ENCODE peak calls at places on chromosomes 4 and X, in four cellular contexts. One of them, this sample, is unnamed.

GRCh38 chr4:146224331-146224966 is 10.1 kb downstream of the REELD1 start:
- DNase-seq in Panc1: no peak
- DNase-seq in K562: no peak
- DNase-seq in HepG2: no peak
- DNase-seq in this sample: no peak

GRCh38 chr4:84920591-84920990 is 45.9 kb downstream of the WDFY3 start:
- DNase-seq in Panc1: no peak
- DNase-seq in K562: no peak
- DNase-seq in HepG2: no peak
- DNase-seq in this sample: no peak

GRCh38 chr4:173171098-173171497 is 2.5 kb downstream of the GALNT7 start:
- DNase-seq in Panc1: no peak
- DNase-seq in HepG2: peak
- DNase-seq in K562: peak
- DNase-seq in this sample: no peak

GRCh38 chrX:15356444-15356843 is 21.1 kb upstream of the PIGA start:
- DNase-seq in Panc1: no peak
- DNase-seq in K562: no peak
- DNase-seq in HepG2: no peak
- DNase-seq in this sample: no peak

GRCh38 chr4:123600426-123600825 is 203.8 kb downstream of the SPRY1 start:
- DNase-seq in K562: no peak
- DNase-seq in HepG2: no peak
- DNase-seq in Panc1: no peak
- DNase-seq in this sample: no peak

GRCh38 chr4:156638925-156639605 is 332.5 kb downstream of the PDGFC start:
- DNase-seq in HepG2: no peak
- DNase-seq in Panc1: no peak
- DNase-seq in K562: no peak
- DNase-seq in this sample: no peak

GRCh38 chr4:113524096-113524495 is 237.4 kb downstream of the CAMK2D start:
- DNase-seq in K562: no peak
- DNase-seq in Panc1: no peak
- DNase-seq in HepG2: no peak
- DNase-seq in this sample: no peak

GRCh38 chr4:12270546-12270945 is 841.9 kb upstream of the HS3ST1 start:
- DNase-seq in HepG2: no peak
- DNase-seq in Panc1: no peak
- DNase-seq in K562: no peak
- DNase-seq in this sample: no peak

GRCh38 chr4:56976878-56977320 is 507 bp downstream of the NOA1 start:
- DNase-seq in Panc1: no peak
- DNase-seq in HepG2: peak
- DNase-seq in K562: peak
- DNase-seq in this sample: peak

GRCh38 chr4:102141855-102142254 is 203.4 kb downstream of the SLC39A8 start:
- DNase-seq in K562: peak
- DNase-seq in HepG2: no peak
- DNase-seq in Panc1: no peak
- DNase-seq in this sample: no peak

GRCh38 chr4:111959202-111959601 is 186.1 kb upstream of the FAM241A start:
- DNase-seq in HepG2: peak
- DNase-seq in Panc1: no peak
- DNase-seq in K562: no peak
- DNase-seq in this sample: peak

GRCh38 chr4:153747406-153747805 is 12.4 kb downstream of the RNF175 start:
- DNase-seq in Panc1: no peak
- DNase-seq in HepG2: no peak
- DNase-seq in K562: no peak
- DNase-seq in this sample: no peak

GRCh38 chrX:3711331-3711917 is 2.0 kb downstream of the PRKX start:
- DNase-seq in K562: peak
- DNase-seq in Panc1: no peak
- DNase-seq in HepG2: no peak
- DNase-seq in this sample: no peak

GRCh38 chr4:33911951-33912350 is 2332.4 kb downstream of the ARAP2 start:
- DNase-seq in K562: no peak
- DNase-seq in Panc1: no peak
- DNase-seq in HepG2: no peak
- DNase-seq in this sample: no peak

GRCh38 chr4:5705672-5706310 is 2.6 kb downstream of the EVC2 start:
- DNase-seq in Panc1: no peak
- DNase-seq in HepG2: no peak
- DNase-seq in K562: no peak
- DNase-seq in this sample: no peak

GRCh38 chr4:187309456-187309855 is 585.8 kb upstream of the FAT1 start:
- DNase-seq in HepG2: no peak
- DNase-seq in K562: no peak
- DNase-seq in Panc1: no peak
- DNase-seq in this sample: no peak

GRCh38 chr4:74932832-74933561 is at the start of gene PARM1:
- DNase-seq in K562: peak
- DNase-seq in Panc1: peak
- DNase-seq in HepG2: peak
- DNase-seq in this sample: peak

GRCh38 chr4:111602848-111603247 is 542.4 kb upstream of the FAM241A start:
- DNase-seq in Panc1: no peak
- DNase-seq in K562: no peak
- DNase-seq in HepG2: no peak
- DNase-seq in this sample: peak

GRCh38 chrX:150049647-150050046 is 111.4 kb upstream of the EOLA2 start:
- DNase-seq in K562: no peak
- DNase-seq in HepG2: no peak
- DNase-seq in Panc1: no peak
- DNase-seq in this sample: no peak

GRCh38 chr4:98627883-98628282 is 30.5 kb downstream of the TSPAN5 start:
- DNase-seq in Panc1: no peak
- DNase-seq in HepG2: no peak
- DNase-seq in K562: no peak
- DNase-seq in this sample: peak

GRCh38 chrX:37872303-37872655 is 24.9 kb upstream of the DYNLT3 start:
- DNase-seq in Panc1: no peak
- DNase-seq in HepG2: no peak
- DNase-seq in K562: no peak
- DNase-seq in this sample: no peak

GRCh38 chrX:48003758-48004457 is at the start of gene ZNF182:
- DNase-seq in HepG2: peak
- DNase-seq in K562: peak
- DNase-seq in Panc1: no peak
- DNase-seq in this sample: peak

GRCh38 chr4:75895744-75896314 is 6.4 kb downstream of the PPEF2 start:
- DNase-seq in HepG2: peak
- DNase-seq in Panc1: peak
- DNase-seq in K562: peak
- DNase-seq in this sample: peak

GRCh38 chrX:150051096-150051495 is 112.8 kb upstream of the EOLA2 start:
- DNase-seq in K562: no peak
- DNase-seq in Panc1: no peak
- DNase-seq in HepG2: no peak
- DNase-seq in this sample: no peak

GRCh38 chr4:41197495-41197894 is 16.8 kb downstream of the APBB2 start:
- DNase-seq in K562: no peak
- DNase-seq in Panc1: no peak
- DNase-seq in HepG2: no peak
- DNase-seq in this sample: no peak
- TF ChIP-seq TCF7L2 in K562: no peak
- TF ChIP-seq TCF7L2 in Panc1: no peak
- TF ChIP-seq TCF7L2 in HepG2: no peak
- TF ChIP-seq TCF7L2 in this sample: no peak

GRCh38 chr4:40193578-40193977 is 3.3 kb upstream of the RHOH start:
- DNase-seq in HepG2: no peak
- DNase-seq in K562: no peak
- DNase-seq in Panc1: no peak
- DNase-seq in this sample: no peak

GRCh38 chr4:40196260-40196659 is 571 bp upstream of the RHOH start:
- DNase-seq in K562: no peak
- DNase-seq in Panc1: no peak
- DNase-seq in HepG2: no peak
- DNase-seq in this sample: no peak

GRCh38 chr4:40195182-40196177 is 1.4 kb upstream of the RHOH start:
- DNase-seq in K562: no peak
- DNase-seq in HepG2: no peak
- DNase-seq in Panc1: no peak
- DNase-seq in this sample: no peak

GRCh38 chr4:40193018-40193571 is 3.7 kb upstream of the RHOH start:
- DNase-seq in HepG2: peak
- DNase-seq in K562: peak
- DNase-seq in Panc1: no peak
- DNase-seq in this sample: no peak

DNA sequence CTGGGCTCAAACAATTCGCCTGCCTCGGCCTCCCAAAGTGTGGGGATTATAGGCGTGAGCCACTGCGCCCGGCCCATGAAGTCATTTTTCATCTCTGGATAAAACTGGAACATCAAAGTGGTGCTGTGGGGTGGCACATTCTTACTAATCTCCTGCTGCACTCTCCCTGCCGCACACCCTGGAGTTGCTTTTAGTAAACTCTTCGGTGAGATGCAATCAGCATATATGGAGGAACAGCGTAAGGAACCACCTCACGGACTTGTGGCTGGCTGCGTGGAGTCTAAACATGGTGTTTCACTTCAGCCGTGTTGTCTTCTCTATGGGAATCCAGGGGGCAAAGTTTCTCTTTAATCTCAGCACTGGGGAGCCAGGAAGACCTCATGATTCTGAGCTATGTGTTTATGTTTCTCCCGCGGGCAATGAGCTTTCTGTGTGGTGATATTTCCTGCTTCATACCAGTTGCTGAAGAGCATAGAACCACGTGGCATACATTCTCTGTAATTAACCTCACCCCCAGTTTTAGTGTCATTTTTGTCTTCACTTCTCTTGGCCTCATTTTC is 2.1 kb upstream of the RHOH start:
- DNase-seq in Panc1: no peak
- DNase-seq in HepG2: peak
- DNase-seq in K562: peak
- DNase-seq in this sample: no peak
- H3K4me3 ChIP-seq in Panc1: no peak
- H3K4me3 ChIP-seq in HepG2: peak
- H3K4me3 ChIP-seq in K562: no peak
- H3K4me3 ChIP-seq in this sample: no peak

GRCh38 chr4:164204434-164204833 is 549.5 kb upstream of the SMIM31 start:
- DNase-seq in K562: no peak
- DNase-seq in HepG2: peak
- DNase-seq in Panc1: peak
- DNase-seq in this sample: peak
- TF ChIP-seq TCF7L2 in K562: no peak
- TF ChIP-seq TCF7L2 in HepG2: no peak
- TF ChIP-seq TCF7L2 in Panc1: no peak
- TF ChIP-seq TCF7L2 in this sample: no peak

DNA sequence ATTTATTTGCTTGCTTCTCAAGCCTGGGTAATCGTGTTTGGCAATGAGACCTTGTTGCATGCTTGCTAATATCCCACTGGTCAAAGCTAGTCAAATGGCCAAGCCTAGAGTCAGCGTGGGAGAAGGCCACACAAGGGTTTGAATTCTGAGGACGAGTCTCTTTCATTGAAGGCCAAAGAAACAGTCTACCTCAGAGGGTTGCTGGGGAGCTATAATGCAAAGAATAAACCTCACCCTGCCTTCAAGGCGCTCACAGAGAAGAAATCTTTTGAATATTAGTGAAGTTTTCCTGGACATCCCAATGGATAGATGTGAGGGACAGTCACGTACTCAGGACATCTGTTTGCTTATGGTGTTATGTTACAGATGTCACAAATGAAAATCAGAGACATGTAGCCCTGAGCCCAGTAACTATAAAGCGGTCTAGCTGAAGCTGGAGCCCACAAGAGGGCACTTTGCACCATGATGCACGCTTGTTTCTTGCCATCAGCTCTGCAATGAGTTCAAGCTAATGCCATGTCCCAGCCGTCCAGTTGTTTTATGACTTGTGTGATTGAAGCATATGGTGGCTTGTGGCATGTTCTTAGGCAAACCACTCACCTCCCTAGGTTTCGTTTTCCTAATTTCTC is 1.1 kb upstream of the TLR3 start:
- DNase-seq in K562: peak
- DNase-seq in Panc1: peak
- DNase-seq in HepG2: peak
- DNase-seq in this sample: peak
- H3K4me3 ChIP-seq in K562: no peak
- H3K4me3 ChIP-seq in Panc1: no peak
- H3K4me3 ChIP-seq in HepG2: peak
- H3K4me3 ChIP-seq in this sample: peak

GRCh38 chrX:109489174-109489573 is 7.3 kb upstream of the GUCY2F start:
- DNase-seq in HepG2: no peak
- DNase-seq in Panc1: no peak
- DNase-seq in K562: no peak
- DNase-seq in this sample: no peak

GRCh38 chrX:109481986-109482385 is at the start of gene GUCY2F:
- DNase-seq in K562: no peak
- DNase-seq in HepG2: no peak
- DNase-seq in Panc1: no peak
- DNase-seq in this sample: no peak

GRCh38 chrX:109487640-109488039 is 5.8 kb upstream of the GUCY2F start:
- DNase-seq in K562: no peak
- DNase-seq in HepG2: no peak
- DNase-seq in Panc1: no peak
- DNase-seq in this sample: no peak

GRCh38 chrX:109484886-109485285 is 3.0 kb upstream of the GUCY2F start:
- DNase-seq in K562: no peak
- DNase-seq in Panc1: no peak
- DNase-seq in HepG2: no peak
- DNase-seq in this sample: no peak

DNA sequence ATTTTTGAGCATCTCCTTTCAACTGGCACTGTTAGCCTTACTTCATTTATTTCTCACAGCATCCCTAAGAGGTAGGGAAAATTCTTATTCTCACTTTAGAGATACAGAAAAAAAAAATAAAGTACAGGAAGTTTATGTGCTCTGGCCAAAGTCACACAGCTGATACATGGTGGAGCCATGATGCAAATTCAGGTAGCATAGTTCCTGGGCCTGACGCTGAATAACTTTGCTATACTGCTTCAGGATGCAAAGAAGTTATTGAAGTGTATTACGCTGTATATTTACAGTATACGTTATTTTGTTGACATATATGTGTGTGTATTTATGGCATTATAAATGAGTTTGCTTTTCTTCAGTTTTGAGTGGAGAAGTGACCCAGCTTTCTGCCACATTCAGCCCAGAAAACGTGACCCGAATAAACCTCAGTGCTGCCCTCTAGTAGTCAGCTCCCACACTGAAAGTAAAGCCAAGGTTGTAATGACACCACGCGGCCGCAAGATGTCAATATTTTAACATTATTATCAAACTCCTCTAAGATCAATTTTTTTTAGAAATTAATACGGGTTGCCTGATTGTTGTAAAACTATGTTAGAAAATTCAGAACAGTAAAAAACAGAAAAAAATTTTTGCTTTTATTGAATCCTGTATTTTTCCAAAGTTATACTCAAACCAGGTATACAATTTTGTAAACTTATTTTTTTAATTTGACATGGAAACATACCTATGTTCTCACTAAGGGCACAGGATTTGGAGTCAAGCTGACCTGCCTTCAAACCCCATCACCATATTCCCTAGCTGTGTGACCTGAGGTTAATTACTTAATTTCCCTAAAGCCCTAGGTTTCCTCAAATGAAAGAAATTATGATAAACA is 3.8 kb upstream of the GUCY2F start:
- DNase-seq in HepG2: peak
- DNase-seq in K562: peak
- DNase-seq in Panc1: peak
- DNase-seq in this sample: peak
- TF ChIP-seq TCF7L2 in HepG2: no peak
- TF ChIP-seq TCF7L2 in K562: no peak
- TF ChIP-seq TCF7L2 in Panc1: no peak
- TF ChIP-seq TCF7L2 in this sample: no peak

This sample was measured in HCT116.